ENCODE peak calls at places on chromosomes 1 and 21, in seven cellular contexts. Q is NAMALWA; J is activated CD4-positive, alpha-beta T cell treated with anti-CD3 and anti-CD28 coated beads, Interleukin-2, amount 10 ng/mL, durations not matched to agents 7 days and 5 days; M is AML-193; U is HS-27A; A is T follicular helper cell; F is H4. N is an unnamed sample.

GRCh38 chr1:89723863-89724262 is 90.9 kb downstream of the LRRC8C start:
- DNase-seq in Q (no peak), J (no peak), M (no peak), U (no peak), A (no peak), F (no peak), N (no peak)

GRCh38 chr1:175708787-175709186 is 34.6 kb downstream of the TNR start:
- DNase-seq in Q (peak), J (no peak), M (no peak), U (no peak), A (no peak), F (no peak), N (no peak)

GRCh38 chr21:31371715-31372114 is 27.7 kb upstream of the TIAM1 start:
- DNase-seq in Q (no peak), J (no peak), M (no peak), U (no peak), A (no peak), F (no peak), N (no peak)

GRCh38 chr1:58107943-58108342 is 438.6 kb downstream of the OMA1 start:
- DNase-seq in Q (no peak), J (no peak), M (no peak), U (no peak), A (no peak), F (no peak), N (no peak)

GRCh38 chr1:26913754-26914619 is at the start of gene NR0B2:
- DNase-seq in Q (peak), J (no peak), M (no peak), U (no peak), A (no peak), F (no peak), N (peak)

GRCh38 chr21:40334159-40334558 is 466.9 kb downstream of the PCP4 start:
- DNase-seq in Q (no peak), J (no peak), M (no peak), U (no peak), A (no peak), F (no peak), N (no peak)

GRCh38 chr1:166903232-166903631 is 27.2 kb upstream of the TADA1 start:
- DNase-seq in Q (no peak), J (no peak), M (peak), U (no peak), A (no peak), F (no peak), N (no peak)

GRCh38 chr1:99598738-99599411 is 47.0 kb upstream of the PALMD start:
- DNase-seq in Q (no peak), J (no peak), M (no peak), U (peak), A (no peak), F (no peak), N (no peak)

GRCh38 chr1:178653091-178653490 is 72.0 kb upstream of the RALGPS2 start:
- DNase-seq in Q (no peak), J (no peak), M (no peak), U (no peak), A (no peak), F (no peak), N (no peak)

GRCh38 chr1:17890056-17890814 is 135.1 kb downstream of the ACTL8 start:
- DNase-seq in Q (no peak), J (no peak), M (no peak), U (no peak), A (no peak), F (no peak), N (no peak)

GRCh38 chr1:152349611-152350010 is 10.2 kb downstream of the FLG2 start:
- DNase-seq in Q (no peak), J (no peak), M (no peak), U (no peak), A (no peak), F (no peak), N (no peak)

GRCh38 chr1:228015276-228016180 is 8.7 kb downstream of the WNT3A start:
- DNase-seq in Q (no peak), J (no peak), M (no peak), U (peak), A (no peak), F (peak), N (peak)

GRCh38 chr21:44996501-44996921 is 56.7 kb downstream of the SLX9 start:
- DNase-seq in Q (no peak), J (no peak), M (no peak), U (no peak), A (no peak), F (no peak), N (peak)

GRCh38 chr1:41360074-41361027 is 883 bp upstream of the FOXO6 start:
- DNase-seq in Q (no peak), J (no peak), M (no peak), U (no peak), A (no peak), F (no peak), N (no peak)

GRCh38 chr1:178540646-178541045 is 27.7 kb downstream of the TEX35 start:
- DNase-seq in Q (no peak), J (no peak), M (no peak), U (no peak), A (no peak), F (peak), N (no peak)

GRCh38 chr1:107981277-107981676 is 16.3 kb upstream of the VAV3 start:
- DNase-seq in Q (no peak), J (no peak), M (no peak), U (no peak), A (no peak), F (no peak), N (no peak)

GRCh38 chr21:42784276-42784675 is 95.1 kb downstream of the WDR4 start:
- DNase-seq in Q (no peak), J (peak), M (no peak), U (no peak), A (no peak), F (no peak), N (peak)

GRCh38 chr1:183090386-183091006 is 67.3 kb downstream of the LAMC1 start:
- DNase-seq in Q (peak), J (no peak), M (no peak), U (no peak), A (no peak), F (no peak), N (no peak)